ENCODE peak calls at places on chromosomes 4 and X, in four cellular contexts. One of them, this sample, is unnamed.

GRCh38 chrX:24494544-24495113 is 29.5 kb downstream of the PDK3 start:
- DNase-seq in caudate nucleus: no peak
- DNase-seq in glutamatergic neuron: no peak
- DNase-seq in ELF-1: no peak
- DNase-seq in this sample: no peak

GRCh38 chr4:7827566-7827965 is 112.1 kb downstream of the AFAP1 start:
- DNase-seq in ELF-1: no peak
- DNase-seq in glutamatergic neuron: no peak
- DNase-seq in caudate nucleus: no peak
- DNase-seq in this sample: no peak

GRCh38 chr4:80153800-80154546 is 43.3 kb upstream of the PRDM8 start:
- DNase-seq in ELF-1: no peak
- DNase-seq in glutamatergic neuron: no peak
- DNase-seq in caudate nucleus: no peak
- DNase-seq in this sample: no peak

GRCh38 chr4:61003301-61003700 is 196.8 kb upstream of the ADGRL3 start:
- DNase-seq in ELF-1: no peak
- DNase-seq in glutamatergic neuron: no peak
- DNase-seq in caudate nucleus: no peak
- DNase-seq in this sample: no peak

GRCh38 chr4:57131849-57132745 is 21.9 kb upstream of the IGFBP7 start:
- DNase-seq in ELF-1: peak
- DNase-seq in glutamatergic neuron: no peak
- DNase-seq in caudate nucleus: no peak
- DNase-seq in this sample: no peak

GRCh38 chrX:64805683-64806082 is 170.6 kb downstream of the ZC4H2 start:
- DNase-seq in glutamatergic neuron: no peak
- DNase-seq in caudate nucleus: no peak
- DNase-seq in ELF-1: no peak
- DNase-seq in this sample: no peak

GRCh38 chr4:38935391-38936073 is 67.9 kb downstream of the FAM114A1 start:
- DNase-seq in glutamatergic neuron: no peak
- DNase-seq in caudate nucleus: no peak
- DNase-seq in ELF-1: no peak
- DNase-seq in this sample: no peak

GRCh38 chrX:40360557-40360956 is 220.2 kb upstream of the ATP6AP2 start:
- DNase-seq in glutamatergic neuron: no peak
- DNase-seq in caudate nucleus: no peak
- DNase-seq in ELF-1: no peak
- DNase-seq in this sample: no peak

GRCh38 chr4:117623321-117623720 is 411.0 kb upstream of the NDST3 start:
- DNase-seq in caudate nucleus: no peak
- DNase-seq in ELF-1: no peak
- DNase-seq in glutamatergic neuron: no peak
- DNase-seq in this sample: no peak

GRCh38 chr4:46404961-46405360 is 15.0 kb upstream of the GABRA2 start:
- DNase-seq in glutamatergic neuron: peak
- DNase-seq in caudate nucleus: no peak
- DNase-seq in ELF-1: no peak
- DNase-seq in this sample: no peak

GRCh38 chrX:154485150-154486051 is 1.0 kb downstream of the UBL4A start:
- DNase-seq in ELF-1: peak
- DNase-seq in caudate nucleus: no peak
- DNase-seq in glutamatergic neuron: no peak
- DNase-seq in this sample: no peak

GRCh38 chrX:154732421-154733071 is 18.3 kb downstream of the GAB3 start:
- DNase-seq in caudate nucleus: no peak
- DNase-seq in ELF-1: peak
- DNase-seq in glutamatergic neuron: no peak
- DNase-seq in this sample: no peak

GRCh38 chr4:34972189-34972588 is 1272.1 kb downstream of the ARAP2 start:
- DNase-seq in ELF-1: no peak
- DNase-seq in caudate nucleus: no peak
- DNase-seq in glutamatergic neuron: no peak
- DNase-seq in this sample: no peak

GRCh38 chr4:108620933-108621905 is 843 bp downstream of the RPL34 start:
- DNase-seq in glutamatergic neuron: no peak
- DNase-seq in ELF-1: no peak
- DNase-seq in caudate nucleus: no peak
- DNase-seq in this sample: no peak

GRCh38 chr4:102390438-102390837 is 45.2 kb upstream of the SLC39A8 start:
- DNase-seq in caudate nucleus: no peak
- DNase-seq in glutamatergic neuron: no peak
- DNase-seq in ELF-1: no peak
- DNase-seq in this sample: no peak

GRCh38 chr4:14184265-14184664 is 556.7 kb upstream of the BOD1L1 start:
- DNase-seq in glutamatergic neuron: no peak
- DNase-seq in ELF-1: no peak
- DNase-seq in caudate nucleus: no peak
- DNase-seq in this sample: peak

This sample was measured in CMK.